ENCODE peak calls at places on chromosomes 16 and 17, in four cellular contexts. J is mesenchymal stem cell, O is trophoblast cell, H is IMR-90. Y is an unnamed sample.
A peak's percentile ranks its signal among the peaks of the same experiment; 100 is the strongest.

GRCh38 chr16:74226361-74226979 is 70.1 kb upstream of the PSMD7 start:
- DNase-seq in J (peak; percentile 11), O (no peak), H (peak; percentile 31), Y (peak; percentile 12)

GRCh38 chr16:82007189-82007588 is 4.1 kb downstream of the SDR42E1 start:
- DNase-seq in O (no peak), H (no peak), J (no peak), Y (no peak)

GRCh38 chr16:4686497-4687210 is 6.7 kb upstream of the NUDT16L1 start:
- DNase-seq in H (no peak), O (no peak), J (no peak), Y (no peak)

GRCh38 chr17:38579934-38580333 is 25.8 kb downstream of the SRCIN1 start:
- DNase-seq in O (no peak), J (peak; percentile 14), H (peak; percentile 13), Y (no peak)

GRCh38 chr17:77451894-77452852 is 311.4 kb downstream of the SEC14L1 start:
- DNase-seq in J (peak; percentile 90), H (peak; percentile 72), O (peak; percentile 91), Y (no peak)

GRCh38 chr17:76271669-76272540 is 6.8 kb downstream of the UBALD2 start:
- DNase-seq in O (no peak), H (no peak), J (peak; percentile 41), Y (no peak)

GRCh38 chr16:30748634-30749445 is 615 bp downstream of the PHKG2 start:
- DNase-seq in O (peak; percentile 50), J (peak; percentile 61), H (peak; percentile 52), Y (peak; percentile 17)

GRCh38 chr17:30334421-30334820 is 564 bp upstream of the TMIGD1 start:
- DNase-seq in H (no peak), O (no peak), J (no peak), Y (no peak)

GRCh38 chr16:65537336-65537735 is 415.5 kb upstream of the CDH11 start:
- DNase-seq in O (no peak), H (no peak), J (no peak), Y (no peak)

GRCh38 chr17:82092094-82092586 is 5.9 kb downstream of the FASN start:
- DNase-seq in H (no peak), J (no peak), O (no peak), Y (no peak)

GRCh38 chr17:42325026-42325425 is 36.7 kb downstream of the STAT5A start:
- DNase-seq in O (peak; percentile 96), J (peak; percentile 80), H (peak; percentile 88), Y (no peak)

GRCh38 chr17:81195941-81196495 is 26.7 kb downstream of the CEP131 start:
- DNase-seq in H (no peak), J (no peak), O (no peak), Y (no peak)

GRCh38 chr17:17403899-17404576 is 72.8 kb upstream of the MED9 start:
- DNase-seq in O (no peak), J (no peak), H (no peak), Y (no peak)

GRCh38 chr17:66304304-66305174 is 2.1 kb downstream of the PRKCA start:
- DNase-seq in J (peak; percentile 61), O (no peak), H (no peak), Y (peak; percentile 24)

GRCh38 chr16:87129771-87130170 is 187.4 kb downstream of the C16orf95 start:
- DNase-seq in J (peak; percentile 61), O (peak; percentile 74), H (peak; percentile 37), Y (no peak)

GRCh38 chr17:35808962-35809854 is at the start of gene TAF15:
- DNase-seq in H (peak; percentile 99), J (peak; percentile 100), O (peak; percentile 97), Y (peak; percentile 96)

GRCh38 chr17:60759756-60760155 is 82.1 kb downstream of the BCAS3 start:
- DNase-seq in H (no peak), O (no peak), J (no peak), Y (no peak)

GRCh38 chr17:79616801-79617200 is 6.0 kb upstream of the RBFOX3 start:
- DNase-seq in O (no peak), J (no peak), H (no peak), Y (no peak)

GRCh38 chr17:80339731-80340456 is 75.1 kb upstream of the ENDOV start:
- DNase-seq in J (no peak), O (no peak), H (no peak), Y (no peak)

GRCh38 chr17:4719684-4720221 is 9.3 kb downstream of the ARRB2 start:
- DNase-seq in J (no peak), O (no peak), H (no peak), Y (no peak)

GRCh38 chr16:81582655-81583441 is 138.2 kb downstream of the CMIP start:
- DNase-seq in O (no peak), H (no peak), J (no peak), Y (no peak)

GRCh38 chr17:51486091-51486490 is 225.7 kb downstream of the UTP18 start:
- DNase-seq in H (no peak), O (no peak), J (no peak), Y (no peak)

GRCh38 chr17:66310528-66311148 is 8.2 kb downstream of the PRKCA start:
- DNase-seq in H (no peak), O (no peak), J (no peak), Y (no peak)

GRCh38 chr16:65744401-65744800 is 622.1 kb upstream of the CDH5 start:
- DNase-seq in O (no peak), J (no peak), H (no peak), Y (no peak)

GRCh38 chr17:44911133-44912001 is 3.9 kb downstream of the GFAP start:
- DNase-seq in J (peak; percentile 76), O (peak; percentile 58), H (peak; percentile 24), Y (peak; percentile 55)

GRCh38 chr17:2598166-2598565 is 4.7 kb downstream of the PAFAH1B1 start:
- DNase-seq in H (peak; percentile 70), O (no peak), J (peak; percentile 46), Y (no peak)

GRCh38 chr17:69828087-69828486 is 246.9 kb upstream of the KCNJ16 start:
- DNase-seq in J (peak; percentile 81), O (no peak), H (peak; percentile 69), Y (no peak)

GRCh38 chr16:11604783-11605563 is 18.3 kb upstream of the LITAF start:
- DNase-seq in H (peak; percentile 85), O (no peak), J (peak; percentile 86), Y (no peak)
- H2BK120ac ChIP-seq in H (peak overlapping the region; percentile 81), O (no peak overlapping the region), J (peak overlapping the region; percentile 27), Y (no peak overlapping the region)

DNA sequence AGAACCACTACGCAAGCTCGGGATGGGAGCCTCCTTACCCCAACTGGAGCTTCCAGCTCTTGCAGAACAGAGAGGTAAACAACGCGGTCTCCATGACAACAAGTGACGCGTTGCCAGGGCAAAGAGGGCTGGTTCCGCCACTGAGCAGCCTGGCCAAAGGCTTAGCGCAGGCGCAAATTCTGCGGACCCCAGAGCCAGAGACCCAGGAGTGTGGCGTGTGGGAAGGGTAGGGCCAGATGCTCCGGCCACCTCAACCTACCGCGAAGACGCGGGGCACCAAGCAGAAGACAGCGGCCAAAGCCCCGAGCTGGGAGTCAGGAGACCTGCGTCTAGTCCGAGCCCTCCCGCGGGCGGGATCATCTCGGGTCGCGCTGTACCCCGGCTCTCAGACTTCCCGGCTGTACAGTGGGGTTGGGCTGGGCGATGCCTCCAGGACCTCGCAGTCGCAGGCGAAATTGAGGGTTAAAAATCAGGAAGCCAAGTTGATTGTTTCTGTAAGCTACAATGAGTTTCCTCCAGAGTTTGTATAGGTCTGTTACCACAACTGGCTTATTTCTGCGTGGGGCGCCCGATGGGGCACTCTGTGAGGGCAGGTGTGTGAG is at the start of gene TEKT1:
- DNase-seq in H (peak; percentile 26), J (peak; percentile 89), O (peak; percentile 5), Y (peak; percentile 90)
- H2BK120ac ChIP-seq in H (no peak within 1 kb of the TSS), J (no peak within 1 kb of the TSS), O (no peak within 1 kb of the TSS), Y (no peak within 1 kb of the TSS)

GRCh38 chr17:57987582-57988300 is at the start of gene VEZF1:
- DNase-seq in H (peak; percentile 44), J (peak; percentile 76), O (peak; percentile 34), Y (peak; percentile 80)

GRCh38 chr17:57990037-57990436 is 2.0 kb upstream of the VEZF1 start:
- DNase-seq in J (peak; percentile 50), H (no peak), O (no peak), Y (no peak)

GRCh38 chr17:57986841-57987581 is 1.0 kb downstream of the VEZF1 start:
- DNase-seq in J (peak; percentile 88), H (peak; percentile 91), O (peak; percentile 63), Y (peak; percentile 63)

GRCh38 chr17:57989011-57989345 is 924 bp upstream of the VEZF1 start:
- DNase-seq in O (no peak), J (peak; percentile 72), H (peak; percentile 50), Y (no peak)

DNA sequence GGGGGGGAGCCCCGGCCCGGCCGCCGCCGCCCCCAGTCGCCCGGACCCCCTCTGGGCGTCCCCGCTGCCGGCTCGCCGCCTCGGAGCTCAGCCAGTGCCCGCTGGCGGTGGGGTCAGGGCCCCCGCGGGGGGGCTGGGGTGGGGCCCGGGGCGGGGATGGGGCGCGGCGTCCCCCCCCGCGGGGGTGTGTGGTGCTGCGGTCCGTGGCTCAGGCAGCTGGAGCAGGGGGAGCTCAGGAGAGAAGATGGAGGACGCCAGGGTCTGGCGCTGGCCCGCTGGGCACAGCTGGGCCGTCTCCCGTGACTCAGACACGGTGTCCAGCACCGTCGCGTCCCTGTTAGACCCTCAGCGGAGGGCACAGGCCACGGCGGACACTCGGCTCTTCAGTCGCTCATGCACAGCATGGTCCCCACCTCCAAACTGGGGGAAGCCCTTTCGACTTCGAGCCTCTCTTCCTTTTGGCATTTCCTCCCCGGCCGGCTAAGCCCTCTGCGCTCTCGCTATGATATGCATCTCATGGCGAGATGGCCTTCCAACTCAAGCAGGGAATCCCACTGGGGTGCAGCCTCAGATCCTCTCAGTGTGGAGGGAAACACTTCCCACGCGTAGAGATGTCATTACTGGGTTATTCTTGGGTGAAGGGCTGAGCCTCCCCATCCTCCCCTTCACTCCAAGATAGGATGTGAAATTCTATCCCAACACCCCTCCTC is 402 bp upstream of the VEZF1 start:
- DNase-seq in O (peak; percentile 51), J (peak; percentile 80), H (peak; percentile 66), Y (peak; percentile 54)
- H2BK120ac ChIP-seq in O (peak overlapping the region; percentile 62), J (peak overlapping the region; percentile 98), H (peak overlapping the region; percentile 85), Y (peak overlapping the region; percentile 98)

GRCh38 chr16:6558661-6559060 is 774.0 kb upstream of the RBFOX1 start:
- DNase-seq in O (no peak), H (no peak), J (no peak), Y (no peak)
- H2BK120ac ChIP-seq in O (no peak overlapping the region), H (no peak overlapping the region), J (no peak overlapping the region), Y (no peak overlapping the region)

GRCh38 chr16:71708696-71709095 is 15.8 kb downstream of the PHLPP2 start:
- DNase-seq in O (no peak), J (no peak), H (no peak), Y (no peak)
- H2BK120ac ChIP-seq in O (peak overlapping the region; percentile 33), J (no peak overlapping the region), H (no peak overlapping the region), Y (no peak overlapping the region)

GRCh38 chr16:49776085-49776501 is 79.8 kb downstream of the ZNF423 start:
- DNase-seq in J (peak; percentile 18), O (no peak), H (no peak), Y (no peak)
- H2BK120ac ChIP-seq in J (peak overlapping the region; percentile 21), O (no peak overlapping the region), H (no peak overlapping the region), Y (no peak overlapping the region)

GRCh38 chr17:16352303-16352837 is 899 bp downstream of the CENPV start:
- DNase-seq in O (no peak), H (peak; percentile 30), J (peak; percentile 53), Y (peak; percentile 66)
- H2BK120ac ChIP-seq in O (no peak overlapping the region), H (peak overlapping the region; percentile 23), J (peak overlapping the region; percentile 49), Y (peak overlapping the region; percentile 76)

GRCh38 chr17:39939588-39940419 is 12.3 kb downstream of the LRRC3C start:
- DNase-seq in O (no peak), H (peak; percentile 98), J (peak; percentile 90), Y (no peak)
- H2BK120ac ChIP-seq in O (no peak overlapping the region), H (peak overlapping the region; percentile 82), J (no peak overlapping the region), Y (no peak overlapping the region)

Y was measured in neuronal stem cell.